ENCODE peak calls at places on chromosomes 12 and 14, in nine cellular contexts. F is esophagus muscularis mucosa, Z is esophagus squamous epithelium, V is neural progenitor cell, P is Panc1, B is pancreas, I is H1, U is fibroblast of lung, H is lower lobe of right lung. O is an unnamed sample.
A peak's percentile ranks its signal among the peaks of the same experiment; 100 is the strongest.

GRCh38 chr12:118237908-118238307 is 102.0 kb downstream of the PEBP1 start:
- DNase-seq in F (no peak), Z (no peak), V (no peak), P (no peak), B (no peak), I (no peak), U (no peak), H (no peak), O (no peak)

GRCh38 chr12:52417742-52418141 is 11.6 kb upstream of the KRT82 start:
- DNase-seq in F (no peak), Z (no peak), V (no peak), P (no peak), B (no peak), I (no peak), U (no peak), H (no peak), O (no peak)

GRCh38 chr14:65045691-65046090 is 56.6 kb downstream of the MAX start:
- DNase-seq in F (no peak), Z (no peak), V (no peak), P (no peak), B (no peak), I (no peak), U (no peak), H (no peak), O (no peak)

GRCh38 chr14:90093942-90094595 is 32.3 kb downstream of the KCNK13 start:
- DNase-seq in F (peak; percentile 29), Z (no peak), V (no peak), P (no peak), B (no peak), I (no peak), U (peak; percentile 7), H (no peak), O (no peak)

GRCh38 chr14:104746951-104747481 is 5.9 kb upstream of the SIVA1 start:
- DNase-seq in F (no peak), Z (no peak), V (no peak), P (no peak), B (no peak), I (no peak), U (peak; percentile 80), H (no peak), O (no peak)

GRCh38 chr14:90698379-90698869 is 117.8 kb downstream of the TTC7B start:
- DNase-seq in F (no peak), Z (no peak), V (no peak), P (no peak), B (peak; percentile 23), I (no peak), U (peak; percentile 79), H (no peak), O (no peak)

GRCh38 chr14:32379447-32379846 is 50.3 kb downstream of the AKAP6 start:
- DNase-seq in F (no peak), Z (no peak), V (no peak), P (no peak), B (no peak), I (no peak), U (no peak), H (no peak), O (no peak)

GRCh38 chr12:1878214-1878613 is 40.2 kb downstream of the CACNA2D4 start:
- DNase-seq in F (peak; percentile 77), Z (no peak), V (no peak), P (no peak), B (no peak), I (no peak), U (no peak), H (no peak), O (no peak)

GRCh38 chr12:122860052-122860853 is 25.0 kb downstream of the HIP1R start:
- DNase-seq in F (no peak), Z (no peak), V (peak; percentile 84), P (peak; percentile 47), B (peak; percentile 92), I (peak; percentile 39), U (peak; percentile 83), H (peak; percentile 88), O (peak; percentile 95)

GRCh38 chr12:29581641-29582040 is 84.2 kb upstream of the OVCH1 start:
- DNase-seq in F (no peak), Z (no peak), V (no peak), P (peak; percentile 39), B (no peak), I (no peak), U (peak; percentile 66), H (no peak), O (no peak)

GRCh38 chr14:60346706-60347105 is 97.7 kb downstream of the PPM1A start:
- DNase-seq in F (no peak), Z (no peak), V (no peak), P (no peak), B (no peak), I (no peak), U (peak; percentile 7), H (no peak), O (no peak)

GRCh38 chr14:60650382-60650961 is 1.2 kb upstream of the SIX1 start:
- DNase-seq in F (no peak), Z (no peak), V (peak; percentile 40), P (no peak), B (no peak), I (no peak), U (peak; percentile 47), H (no peak), O (no peak)

GRCh38 chr14:103542545-103543088 is 13.6 kb downstream of the TRMT61A start:
- DNase-seq in F (no peak), Z (no peak), V (peak; percentile 97), P (no peak), B (no peak), I (no peak), U (no peak), H (peak; percentile 77), O (no peak)

GRCh38 chr14:60093606-60094005 is 1.9 kb downstream of the PCNX4 start:
- DNase-seq in F (no peak), Z (no peak), V (no peak), P (no peak), B (no peak), I (no peak), U (peak; percentile 28), H (no peak), O (no peak)

DNA sequence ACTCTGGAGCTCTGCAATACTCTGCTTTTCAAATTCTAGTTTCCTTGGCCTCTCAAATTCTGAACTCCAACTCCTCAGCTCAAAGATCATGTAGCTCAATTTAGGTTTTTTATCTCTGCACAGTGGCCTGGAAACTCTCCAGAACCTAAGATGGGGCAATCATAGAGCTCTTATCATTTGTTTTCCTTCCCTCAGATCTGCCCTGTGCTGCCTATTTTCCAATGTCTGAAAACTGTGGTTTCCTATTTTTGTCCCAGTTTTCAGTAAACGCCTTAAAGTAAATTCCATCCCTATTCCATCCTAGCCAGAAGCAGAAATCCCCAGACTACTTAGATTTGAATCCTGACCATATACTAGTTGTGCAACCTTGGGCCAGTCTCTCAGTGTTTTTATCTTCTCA is 73.2 kb downstream of the CEP83 start:
- DNase-seq in F (no peak), Z (no peak), V (no peak), P (no peak), B (no peak), I (no peak), U (peak; percentile 49), H (no peak), O (no peak)
- H3K27ac ChIP-seq in F (no peak overlapping the region), Z (no peak overlapping the region), V (no peak overlapping the region), P (no peak overlapping the region), B (no peak overlapping the region), I (no peak overlapping the region), U (no peak overlapping the region), H (no peak overlapping the region), O (no peak overlapping the region)

GRCh38 chr12:131800594-131801135 is 27.5 kb upstream of the MMP17 start:
- DNase-seq in F (no peak), Z (no peak), V (no peak), P (no peak), B (no peak), I (no peak), U (no peak), H (no peak), O (no peak)
- TF ChIP-seq CTCF in F (no peak), Z (no peak), V (no peak), P (no peak), B (no peak), I (no peak), U (no peak), H (no peak), O (no peak)

GRCh38 chr14:101962503-101962874 is 1.9 kb upstream of the DYNC1H1 start:
- DNase-seq in F (no peak), Z (no peak), V (no peak), P (no peak), B (peak; percentile 75), I (no peak), U (peak; percentile 92), H (peak; percentile 72), O (peak; percentile 71)
- H3K27ac ChIP-seq in F (peak overlapping the region; percentile 99), Z (no peak overlapping the region), V (no peak overlapping the region), P (no peak overlapping the region), B (no peak overlapping the region), I (no peak overlapping the region), U (peak overlapping the region; percentile 41), H (peak overlapping the region; percentile 32), O (no peak overlapping the region)

GRCh38 chr12:55515696-55516095 is 23.5 kb downstream of the OR6C68 start:
- DNase-seq in F (no peak), Z (no peak), V (peak; percentile 4), P (no peak), B (no peak), I (no peak), U (no peak), H (no peak), O (no peak)
- TF ChIP-seq CTCF in F (no peak), Z (no peak), V (peak; percentile 22), P (no peak), B (no peak), I (peak; percentile 39), U (no peak), H (no peak), O (no peak)

GRCh38 chr12:49811961-49812401 is 16.2 kb downstream of the NCKAP5L start:
- DNase-seq in F (no peak), Z (no peak), V (no peak), P (no peak), B (no peak), I (no peak), U (no peak), H (no peak), O (no peak)

GRCh38 chr12:49810159-49810459 is 18.1 kb downstream of the NCKAP5L start:
- DNase-seq in F (no peak), Z (no peak), V (no peak), P (no peak), B (no peak), I (no peak), U (no peak), H (no peak), O (no peak)

GRCh38 chr12:49813131-49813530 is 15.1 kb downstream of the NCKAP5L start:
- DNase-seq in F (no peak), Z (no peak), V (no peak), P (no peak), B (no peak), I (no peak), U (no peak), H (no peak), O (no peak)

GRCh38 chr12:49809369-49810158 is 18.6 kb downstream of the NCKAP5L start:
- DNase-seq in F (no peak), Z (no peak), V (peak; percentile 81), P (no peak), B (no peak), I (no peak), U (peak; percentile 36), H (peak; percentile 66), O (no peak)

DNA sequence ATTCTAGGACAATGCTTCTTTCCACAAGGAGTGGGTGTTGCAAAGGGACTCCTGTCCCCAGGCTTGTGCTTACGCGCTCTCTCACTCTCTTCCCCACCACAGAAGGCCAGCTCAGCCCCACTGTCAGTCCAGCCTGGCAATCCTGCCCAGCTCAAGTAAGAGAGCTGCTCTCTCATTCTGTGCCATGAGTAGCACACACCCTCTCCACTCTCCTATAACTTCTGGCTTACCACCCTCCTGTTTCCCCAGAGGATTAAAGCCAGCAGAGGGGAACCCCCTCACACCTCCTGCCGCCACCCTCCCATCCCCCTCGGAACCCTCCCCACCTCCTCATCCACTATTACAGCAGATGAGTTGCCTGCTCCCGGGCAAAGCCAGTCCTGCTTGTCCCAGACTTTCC is 17.1 kb downstream of the NCKAP5L start:
- DNase-seq in F (no peak), Z (no peak), V (no peak), P (no peak), B (no peak), I (no peak), U (no peak), H (no peak), O (no peak)
- H3K27ac ChIP-seq in F (no peak overlapping the region), Z (no peak overlapping the region), V (peak overlapping the region; percentile 98), P (no peak overlapping the region), B (no peak overlapping the region), I (no peak overlapping the region), U (no peak overlapping the region), H (no peak overlapping the region), O (no peak overlapping the region)

O was measured in left lung.